ENCODE peak calls at places on chromosomes 16 and 17, in four cellular contexts. P is GM12878, T is HepG2, L is H1. E is an unnamed sample.
A peak's percentile ranks its signal among the peaks of the same experiment; 100 is the strongest.

GRCh38 chr16:81266680-81267095 is 28.2 kb downstream of the BCO1 start:
- DNase-seq in P (no peak), T (no peak), L (no peak), E (no peak)

GRCh38 chr17:79755591-79755990 is 22.4 kb upstream of the CBX2 start:
- DNase-seq in P (no peak), T (no peak), L (no peak), E (no peak)

GRCh38 chr17:4901648-4902344 is 1.1 kb downstream of the CHRNE start:
- DNase-seq in P (no peak), T (no peak), L (no peak), E (no peak)

GRCh38 chr17:559699-560378 is 154.8 kb downstream of the VPS53 start:
- DNase-seq in P (no peak), T (no peak), L (no peak), E (no peak)

GRCh38 chr16:78982344-78982743 is 618.2 kb downstream of the MAF start:
- DNase-seq in P (no peak), T (no peak), L (no peak), E (no peak)

GRCh38 chr17:43406676-43407645 is 8.2 kb downstream of the ARL4D start:
- DNase-seq in P (no peak), T (no peak), L (no peak), E (no peak)

GRCh38 chr16:87815567-87815966 is 49.8 kb upstream of the KLHDC4 start:
- DNase-seq in P (no peak), T (peak; percentile 67), L (no peak), E (no peak)

GRCh38 chr16:2819179-2819938 is 2.3 kb downstream of the PRSS21 start:
- DNase-seq in P (no peak), T (no peak), L (no peak), E (no peak)

GRCh38 chr16:10579965-10580918 is at the start of gene EMP2:
- DNase-seq in P (no peak), T (peak; percentile 84), L (peak; percentile 90), E (peak; percentile 64)

GRCh38 chr17:82449136-82449882 is 1.2 kb downstream of the CYBC1 start:
- DNase-seq in P (peak; percentile 65), T (no peak), L (no peak), E (no peak)

GRCh38 chr17:50482110-50482509 is 3.5 kb downstream of the RSAD1 start:
- DNase-seq in P (no peak), T (no peak), L (no peak), E (no peak)

GRCh38 chr16:6038966-6039530 is 941.5 kb upstream of the EEF2KMT start:
- DNase-seq in P (no peak), T (no peak), L (no peak), E (no peak)

GRCh38 chr16:11725457-11725856 is 17.2 kb downstream of the TXNDC11 start:
- DNase-seq in P (no peak), T (no peak), L (no peak), E (no peak)

GRCh38 chr16:49698416-49698815 is 157.5 kb downstream of the ZNF423 start:
- DNase-seq in P (no peak), T (no peak), L (no peak), E (no peak)

GRCh38 chr17:81290230-81290629 is 4.9 kb downstream of the SLC38A10 start:
- DNase-seq in P (no peak), T (no peak), L (no peak), E (no peak)

DNA sequence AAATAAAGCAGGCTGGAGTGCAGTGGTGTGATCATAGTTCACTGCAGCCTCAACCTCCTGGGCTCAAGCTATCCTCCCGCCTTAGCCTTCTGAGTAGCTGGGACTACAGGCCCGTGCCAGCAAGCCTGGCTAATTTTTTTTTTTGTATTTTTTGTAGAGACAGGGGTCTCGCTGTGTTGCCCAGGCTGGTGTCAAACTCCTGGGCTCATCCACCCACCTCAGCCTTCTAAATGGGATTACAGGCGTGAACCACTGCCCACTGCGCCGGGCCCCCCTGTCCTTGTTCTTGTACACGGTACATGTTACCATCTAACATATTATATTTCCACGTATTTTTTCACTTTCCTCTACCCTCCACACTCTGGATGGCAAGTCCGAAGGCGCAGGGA is 3.1 kb upstream of the CDH3 start:
- DNase-seq in P (no peak), T (no peak), L (no peak), E (no peak)
- H3K27me3 ChIP-seq in P (peaks cover 9% of the 10 kb centered on the region), T (peaks cover 46% of the 10 kb centered on the region), L (peaks cover 10% of the 10 kb centered on the region), E (peaks cover 3% of the 10 kb centered on the region)

GRCh38 chr16:18948372-18949020 is 22.3 kb upstream of the SMG1 start:
- DNase-seq in P (no peak), T (no peak), L (no peak), E (no peak)
- TF ChIP-seq SUZ12 in P (no peak), T (no peak), L (no peak), E (no peak)

DNA sequence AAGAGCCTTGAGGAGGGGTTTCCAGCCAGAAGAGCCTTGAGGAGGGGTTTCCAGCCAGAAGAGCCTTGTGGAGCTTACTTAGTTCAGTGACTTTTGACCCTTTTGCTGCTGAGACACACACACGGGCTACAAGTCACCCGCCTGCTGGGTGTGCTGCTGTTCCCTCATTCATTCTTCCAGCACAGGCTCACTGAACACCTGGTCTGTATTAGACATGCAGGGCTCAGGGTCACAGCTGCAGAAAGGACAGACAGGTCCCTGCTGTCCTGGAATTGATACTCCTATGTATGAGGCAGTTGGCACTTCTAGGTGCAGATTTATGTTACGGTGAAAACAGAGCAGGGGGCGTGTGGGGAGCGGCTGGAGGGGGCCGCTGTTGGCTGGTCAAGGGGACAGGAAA is 6.7 kb downstream of the CACNG4 start:
- DNase-seq in P (no peak), T (no peak), L (no peak), E (no peak)
- H3K27me3 ChIP-seq in P (peaks cover 7% of the 10 kb centered on the region), T (peaks cover 77% of the 10 kb centered on the region), L (peaks cover 19% of the 10 kb centered on the region), E (peaks cover 17% of the 10 kb centered on the region)

GRCh38 chr17:48723555-48724239 is 712 bp downstream of the PRAC2 start:
- DNase-seq in P (no peak), T (no peak), L (peak; percentile 76), E (no peak)
- TF ChIP-seq SUZ12 in P (no peak), T (no peak), L (peak; percentile 87), E (no peak)